ENCODE peak calls at places on chromosome 6, in five cellular contexts. I is psoas muscle, Z is mammary epithelial cell, S is heart right ventricle, H is A549. L is an unnamed sample.

GRCh38 chr6:112979830-112980229 is 632.7 kb downstream of the RFPL4B start:
- DNase-seq in I (no peak), Z (peak; percentile 1), S (no peak), H (no peak), L (peak; percentile 16)

GRCh38 chr6:119161450-119161849 is 83.0 kb upstream of the FAM184A start:
- DNase-seq in I (no peak), Z (no peak), S (no peak), H (no peak), L (no peak)

GRCh38 chr6:54053893-54054391 is 57.3 kb upstream of the MLIP start:
- DNase-seq in I (peak; percentile 38), Z (peak; percentile 93), S (no peak), H (peak; percentile 45), L (peak; percentile 90)

GRCh38 chr6:143962644-143962929 is 45.5 kb downstream of the PLAGL1 start:
- DNase-seq in I (peak; percentile 12), Z (no peak), S (no peak), H (no peak), L (peak; percentile 11)

GRCh38 chr6:132483779-132484679 is 28.9 kb downstream of the STX7 start:
- DNase-seq in I (no peak), Z (peak; percentile 39), S (no peak), H (peak; percentile 56), L (peak; percentile 48)

GRCh38 chr6:842141-842540 is 149.2 kb upstream of the EXOC2 start:
- DNase-seq in I (no peak), Z (no peak), S (no peak), H (no peak), L (no peak)

GRCh38 chr6:165571721-165572132 is 91.3 kb downstream of the PDE10A start:
- DNase-seq in I (no peak), Z (no peak), S (no peak), H (no peak), L (peak; percentile 62)

GRCh38 chr6:170058878-170059485 is 231.9 kb downstream of the DLL1 start:
- DNase-seq in I (no peak), Z (no peak), S (no peak), H (no peak), L (no peak)

GRCh38 chr6:157364705-157365104 is 16.3 kb upstream of the ZDHHC14 start:
- DNase-seq in I (no peak), Z (no peak), S (no peak), H (no peak), L (no peak)

GRCh38 chr6:19181252-19181651 is 655.9 kb upstream of the ID4 start:
- DNase-seq in I (no peak), Z (no peak), S (no peak), H (no peak), L (no peak)

GRCh38 chr6:81753709-81754678 is 1.5 kb upstream of the TENT5A start:
- DNase-seq in I (peak; percentile 88), Z (peak; percentile 36), S (peak; percentile 87), H (peak; percentile 51), L (peak; percentile 59)
- TF ChIP-seq CTCF in I (peak; percentile 76), Z (peak; percentile 70), S (peak; percentile 83), H (peak; percentile 43), L (peak; percentile 84)

DNA sequence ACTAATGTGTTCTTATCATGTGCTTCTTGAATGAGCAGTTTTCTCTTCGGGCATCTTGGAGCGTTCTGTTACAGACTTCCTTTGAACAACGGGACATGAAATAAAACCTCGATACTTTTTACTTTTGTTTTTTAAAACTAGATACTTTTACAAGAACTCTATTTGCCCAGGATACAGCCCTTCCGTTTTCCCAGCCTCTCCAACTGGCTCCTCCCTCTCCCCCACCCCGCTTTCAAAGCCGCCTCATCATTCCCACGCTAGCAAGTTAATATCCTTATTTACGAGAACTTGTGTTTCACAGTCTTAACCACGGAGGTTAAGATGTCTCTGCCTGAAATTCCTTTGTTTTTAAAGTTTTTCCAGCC is 259 bp upstream of the CFAP206 start:
- DNase-seq in I (no peak), Z (no peak), S (no peak), H (no peak), L (peak; percentile 51)
- H3K27ac ChIP-seq in I (peak overlapping the region; percentile 62), Z (no peak overlapping the region), S (peak overlapping the region; percentile 82), H (peak overlapping the region; percentile 77), L (peak overlapping the region; percentile 76)

DNA sequence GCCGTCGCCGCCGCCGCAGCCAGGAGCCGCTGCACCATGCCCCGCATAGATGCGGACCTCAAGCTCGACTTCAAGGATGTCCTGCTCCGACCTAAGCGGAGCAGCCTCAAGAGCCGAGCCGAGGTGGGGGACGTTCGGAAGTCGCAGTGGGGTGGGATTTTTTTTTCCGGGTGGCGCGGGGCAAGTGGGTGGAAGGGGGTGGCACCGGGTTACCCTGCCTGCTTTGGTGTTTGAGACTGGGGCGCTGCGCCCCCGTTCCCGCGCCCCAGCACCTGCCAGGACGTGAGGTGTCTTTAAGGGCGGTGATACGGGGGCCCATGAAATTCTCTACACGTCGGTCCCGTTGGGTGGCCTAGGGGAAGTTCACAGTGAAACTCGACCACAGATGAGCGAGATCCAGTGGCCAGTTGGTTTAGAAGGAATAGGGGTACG is 287 bp downstream of the GMPR start:
- DNase-seq in I (no peak), Z (no peak), S (no peak), H (no peak), L (no peak)
- TF ChIP-seq CTCF in I (peak; percentile 14), Z (no peak), S (no peak), H (no peak), L (no peak)

GRCh38 chr6:5956939-5957338 is 49.8 kb downstream of the NRN1 start:
- DNase-seq in I (no peak), Z (no peak), S (no peak), H (no peak), L (no peak)

GRCh38 chr6:5962794-5963193 is 43.9 kb downstream of the NRN1 start:
- DNase-seq in I (no peak), Z (no peak), S (no peak), H (no peak), L (no peak)

GRCh38 chr6:5958948-5959347 is 47.8 kb downstream of the NRN1 start:
- DNase-seq in I (no peak), Z (no peak), S (no peak), H (no peak), L (no peak)

GRCh38 chr6:5960456-5960855 is 46.3 kb downstream of the NRN1 start:
- DNase-seq in I (no peak), Z (no peak), S (no peak), H (no peak), L (no peak)

GRCh38 chr6:5961836-5962235 is 44.9 kb downstream of the NRN1 start:
- DNase-seq in I (no peak), Z (no peak), S (no peak), H (no peak), L (no peak)
- H3K27ac ChIP-seq in I (no peak overlapping the region), Z (no peak overlapping the region), S (no peak overlapping the region), H (no peak overlapping the region), L (no peak overlapping the region)

GRCh38 chr6:23243858-23244257 is 674.5 kb downstream of the HDGFL1 start:
- DNase-seq in I (no peak), Z (no peak), S (no peak), H (no peak), L (no peak)

GRCh38 chr6:23246901-23247300 is 677.5 kb downstream of the HDGFL1 start:
- DNase-seq in I (no peak), Z (no peak), S (no peak), H (no peak), L (no peak)

GRCh38 chr6:23244300-23244699 is 674.9 kb downstream of the HDGFL1 start:
- DNase-seq in I (no peak), Z (peak; percentile 48), S (no peak), H (no peak), L (peak; percentile 75)

DNA sequence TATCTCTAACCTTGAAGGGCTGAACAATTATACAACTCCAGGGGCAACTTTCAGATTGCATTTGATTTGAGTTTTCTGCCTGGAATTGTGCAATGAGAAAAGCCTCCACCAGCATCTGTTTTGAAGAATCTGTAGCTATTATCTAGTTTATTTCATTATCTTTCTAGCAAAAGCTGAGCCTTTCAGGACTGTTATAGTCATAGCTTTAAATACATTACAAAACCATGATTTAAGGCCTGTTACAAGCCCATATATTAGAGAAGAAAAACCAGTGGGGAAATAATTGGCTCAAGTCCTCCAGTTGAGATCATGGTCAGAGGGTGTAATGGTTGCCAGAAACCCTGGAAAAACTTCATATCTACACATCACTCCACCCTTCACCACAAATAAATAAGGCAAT is 676.2 kb downstream of the HDGFL1 start:
- DNase-seq in I (no peak), Z (no peak), S (no peak), H (no peak), L (no peak)
- TF ChIP-seq CTCF in I (no peak), Z (no peak), S (no peak), H (no peak), L (no peak)

GRCh38 chr6:35856250-35856649 is 51.1 kb downstream of the LHFPL5 start:
- DNase-seq in I (no peak), Z (no peak), S (no peak), H (no peak), L (no peak)
- H3K27ac ChIP-seq in I (no peak overlapping the region), Z (no peak overlapping the region), S (no peak overlapping the region), H (no peak overlapping the region), L (no peak overlapping the region)

GRCh38 chr6:121222656-121223055 is 111.6 kb downstream of the TBC1D32 start:
- DNase-seq in I (no peak), Z (peak; percentile 39), S (no peak), H (peak; percentile 7), L (peak; percentile 45)
- TF ChIP-seq CTCF in I (no peak), Z (peak; percentile 20), S (no peak), H (peak; percentile 26), L (peak; percentile 14)

L was measured in brain microvascular endothelial cell.